ENCODE peak calls at places on chromosomes 16 and 17, in seven cellular contexts. O is neural crest cell, M is brain microvascular endothelial cell, S is PC-9, R is GM13976, X is fibroblast of pulmonary artery, P is uterus. L is an unnamed sample.

GRCh38 chr16:87780385-87780989 is 14.7 kb upstream of the KLHDC4 start:
- DNase-seq in P (no peak), X (peak), R (peak), M (peak), O (no peak), S (no peak), L (peak)

GRCh38 chr17:53932386-53932785 is 109.7 kb downstream of the KIF2B start:
- DNase-seq in R (no peak), P (no peak), M (no peak), X (no peak), O (no peak), S (no peak), L (no peak)

GRCh38 chr17:37701424-37702020 is 43.3 kb downstream of the HNF1B start:
- DNase-seq in R (peak), X (peak), M (no peak), S (no peak), P (no peak), O (peak), L (peak)

GRCh38 chr16:47565454-47565853 is 104.3 kb downstream of the PHKB start:
- DNase-seq in S (no peak), X (peak), R (no peak), O (no peak), M (peak), P (no peak), L (peak)

GRCh38 chr16:22380529-22380928 is 6.1 kb upstream of the CDR2 start:
- DNase-seq in R (no peak), X (no peak), P (no peak), M (no peak), O (no peak), S (no peak), L (peak)

GRCh38 chr17:49252148-49252682 is 21.6 kb upstream of the PHOSPHO1 start:
- DNase-seq in O (no peak), S (no peak), P (no peak), M (peak), R (no peak), X (peak), L (peak)

GRCh38 chr17:74519951-74520553 is 11.2 kb downstream of the CD300LB start:
- DNase-seq in M (no peak), O (no peak), S (no peak), P (no peak), R (no peak), X (no peak), L (no peak)

GRCh38 chr17:57902117-57902799 is 52.4 kb upstream of the MRPS23 start:
- DNase-seq in X (no peak), P (no peak), S (no peak), R (peak), M (no peak), O (no peak), L (no peak)

GRCh38 chr17:63780507-63780906 is 6.5 kb downstream of the DDX42 start:
- DNase-seq in X (peak), O (no peak), S (peak), R (no peak), P (no peak), M (no peak), L (peak)

GRCh38 chr16:19502395-19503131 is 19.3 kb downstream of the GDE1 start:
- DNase-seq in S (peak), P (peak), X (peak), O (peak), R (peak), M (peak), L (peak)

GRCh38 chr17:78910885-78911284 is 7.9 kb upstream of the CEP295NL start:
- DNase-seq in R (no peak), M (no peak), O (no peak), X (no peak), S (no peak), P (no peak), L (no peak)

GRCh38 chr17:45228985-45229517 is 7.4 kb downstream of the FMNL1 start:
- DNase-seq in O (no peak), S (peak), M (peak), P (peak), R (peak), X (peak), L (peak)

GRCh38 chr16:87203060-87203656 is 114.0 kb downstream of the C16orf95 start:
- DNase-seq in R (peak), P (no peak), S (peak), O (peak), M (peak), X (peak), L (peak)

GRCh38 chr17:77593081-77593480 is 365.4 kb upstream of the TNRC6C start:
- DNase-seq in X (no peak), M (no peak), P (no peak), S (no peak), O (no peak), R (no peak), L (no peak)

GRCh38 chr16:57997528-57998265 is 2.8 kb downstream of the ZNF319 start:
- DNase-seq in S (no peak), M (no peak), R (no peak), O (no peak), P (no peak), X (no peak), L (no peak)

GRCh38 chr17:76200354-76200753 is 39.9 kb downstream of the RNF157 start:
- DNase-seq in O (no peak), P (no peak), M (no peak), X (no peak), R (no peak), S (no peak), L (no peak)

GRCh38 chr16:68417711-68418301 is 30.5 kb downstream of the SMPD3 start:
- DNase-seq in R (peak), X (no peak), O (no peak), M (no peak), P (peak), S (peak), L (peak)

DNA sequence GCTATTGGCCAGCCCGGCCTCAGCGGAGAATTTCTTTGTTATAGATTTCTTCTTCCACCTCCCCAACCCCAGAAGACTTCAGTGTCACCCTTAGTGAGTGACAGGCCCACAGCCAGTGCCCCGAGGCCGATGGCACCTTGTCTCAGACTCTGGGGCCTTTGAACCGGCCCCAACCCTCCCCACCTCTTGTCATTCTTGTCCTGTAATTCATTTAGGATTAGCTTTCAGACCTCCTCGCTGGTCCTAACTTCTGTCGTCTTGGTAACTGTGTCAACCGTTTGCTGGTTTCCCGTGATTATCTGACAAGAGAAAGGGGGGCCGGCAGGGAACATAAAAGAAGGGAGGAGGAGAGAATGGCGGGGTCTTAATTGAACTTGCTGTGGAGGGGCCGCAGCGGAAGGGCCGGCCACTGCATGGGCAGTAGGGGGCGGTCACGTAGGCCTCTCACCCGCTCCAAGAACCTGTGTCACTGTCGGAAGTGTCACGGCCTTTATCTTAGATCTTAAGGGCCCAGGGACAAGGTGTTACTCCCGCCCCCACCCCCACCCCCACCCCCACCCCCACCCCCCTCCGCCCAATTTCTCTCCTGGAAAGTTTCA is 46.5 kb upstream of the GSE1 start:
- DNase-seq in M (no peak), X (no peak), P (no peak), S (no peak), O (peak), R (no peak), L (no peak)
- TF ChIP-seq CTCF in M (no peak), X (no peak), P (no peak), S (no peak), O (peak), R (no peak), L (no peak)

GRCh38 chr16:88940196-88941050 is 36.6 kb downstream of the CBFA2T3 start:
- DNase-seq in R (peak), M (no peak), O (no peak), S (no peak), P (no peak), X (no peak), L (no peak)

GRCh38 chr16:88943131-88943664 is 33.8 kb downstream of the CBFA2T3 start:
- DNase-seq in P (no peak), M (no peak), O (no peak), S (no peak), X (no peak), R (no peak), L (no peak)

GRCh38 chr16:88941051-88941932 is 35.7 kb downstream of the CBFA2T3 start:
- DNase-seq in X (no peak), O (no peak), S (peak), M (no peak), P (no peak), R (peak), L (no peak)

GRCh38 chr16:88943741-88944140 is 33.3 kb downstream of the CBFA2T3 start:
- DNase-seq in R (no peak), S (no peak), P (no peak), O (no peak), M (no peak), X (no peak), L (no peak)

GRCh38 chr16:88941933-88942909 is 34.8 kb downstream of the CBFA2T3 start:
- DNase-seq in S (peak), X (peak), O (peak), R (peak), M (no peak), P (no peak), L (peak)
- TF ChIP-seq CTCF in S (peak), X (peak), O (peak), R (peak), M (peak), P (peak), L (peak)

GRCh38 chr16:1218930-1219611 is 6.0 kb downstream of the TPSG1 start:
- DNase-seq in R (no peak), M (no peak), O (no peak), P (no peak), X (no peak), S (no peak), L (no peak)

GRCh38 chr16:1216296-1216619 is 8.8 kb downstream of the TPSG1 start:
- DNase-seq in S (no peak), M (no peak), R (no peak), O (no peak), X (no peak), P (no peak), L (no peak)

GRCh38 chr16:1218061-1218929 is 6.8 kb downstream of the TPSG1 start:
- DNase-seq in M (no peak), R (no peak), O (no peak), S (no peak), X (no peak), P (no peak), L (no peak)

GRCh38 chr16:1216681-1217400 is 8.2 kb downstream of the TPSG1 start:
- DNase-seq in S (no peak), M (no peak), R (no peak), X (no peak), O (no peak), P (no peak), L (no peak)

GRCh38 chr16:1217526-1217925 is 7.5 kb downstream of the TPSG1 start:
- DNase-seq in S (no peak), O (no peak), P (no peak), M (no peak), R (no peak), X (no peak), L (no peak)
- TF ChIP-seq CTCF in S (no peak), O (no peak), P (no peak), M (no peak), R (no peak), X (no peak), L (no peak)

GRCh38 chr16:30896890-30897730 is 696 bp downstream of the CTF1 start:
- DNase-seq in S (peak), R (peak), P (peak), M (peak), X (peak), O (peak), L (peak)

GRCh38 chr16:30894540-30895368 is 877 bp upstream of the BCL7C start:
- DNase-seq in R (no peak), O (no peak), S (no peak), M (no peak), X (peak), P (no peak), L (no peak)

GRCh38 chr16:30896203-30896889 is at the start of gene CTF1:
- DNase-seq in M (peak), S (peak), P (peak), R (no peak), X (peak), O (peak), L (peak)

GRCh38 chr16:30893744-30894539 is at the start of gene BCL7C:
- DNase-seq in M (peak), P (peak), S (peak), X (peak), R (peak), O (peak), L (peak)

GRCh38 chr16:30895592-30896202 is 717 bp upstream of the CTF1 start:
- DNase-seq in M (no peak), O (no peak), P (no peak), S (no peak), R (no peak), X (peak), L (no peak)
- TF ChIP-seq CTCF in M (no peak), O (no peak), P (no peak), S (no peak), R (no peak), X (no peak), L (no peak)

DNA sequence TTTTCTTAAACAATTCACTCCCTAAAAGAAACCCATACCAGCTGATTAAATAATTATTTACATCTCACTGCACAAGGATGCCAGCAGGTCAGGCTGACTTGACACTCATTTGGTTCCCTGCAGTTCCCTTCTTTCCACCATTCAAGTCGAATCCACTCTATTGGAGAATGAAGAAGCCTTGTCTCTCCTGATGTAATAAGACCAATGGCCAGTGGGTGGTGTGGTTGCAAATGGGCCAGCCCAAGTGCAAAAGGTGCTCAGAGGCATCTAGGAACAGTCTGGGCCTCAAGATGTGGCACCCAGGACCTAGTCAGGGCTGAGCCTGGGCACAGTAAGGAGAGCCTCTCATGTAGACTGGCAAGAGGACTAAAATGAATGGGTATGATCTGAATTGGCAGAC is 9.3 kb downstream of the C16orf78 start:
- DNase-seq in M (no peak), P (no peak), R (no peak), X (no peak), S (no peak), O (peak), L (no peak)
- TF ChIP-seq CTCF in M (no peak), P (no peak), R (peak), X (no peak), S (no peak), O (peak), L (peak)

GRCh38 chr16:55091213-55091870 is 160.7 kb downstream of the IRX5 start:
- DNase-seq in O (no peak), S (no peak), R (no peak), M (no peak), X (no peak), P (no peak), L (no peak)
- TF ChIP-seq CTCF in O (no peak), S (no peak), R (no peak), M (no peak), X (no peak), P (no peak), L (no peak)

GRCh38 chr17:39952665-39953470 is 9.9 kb upstream of the GSDMA start:
- DNase-seq in O (peak), X (peak), R (peak), M (peak), S (peak), P (peak), L (peak)
- TF ChIP-seq CTCF in O (no peak), X (no peak), R (no peak), M (no peak), S (no peak), P (no peak), L (no peak)

DNA sequence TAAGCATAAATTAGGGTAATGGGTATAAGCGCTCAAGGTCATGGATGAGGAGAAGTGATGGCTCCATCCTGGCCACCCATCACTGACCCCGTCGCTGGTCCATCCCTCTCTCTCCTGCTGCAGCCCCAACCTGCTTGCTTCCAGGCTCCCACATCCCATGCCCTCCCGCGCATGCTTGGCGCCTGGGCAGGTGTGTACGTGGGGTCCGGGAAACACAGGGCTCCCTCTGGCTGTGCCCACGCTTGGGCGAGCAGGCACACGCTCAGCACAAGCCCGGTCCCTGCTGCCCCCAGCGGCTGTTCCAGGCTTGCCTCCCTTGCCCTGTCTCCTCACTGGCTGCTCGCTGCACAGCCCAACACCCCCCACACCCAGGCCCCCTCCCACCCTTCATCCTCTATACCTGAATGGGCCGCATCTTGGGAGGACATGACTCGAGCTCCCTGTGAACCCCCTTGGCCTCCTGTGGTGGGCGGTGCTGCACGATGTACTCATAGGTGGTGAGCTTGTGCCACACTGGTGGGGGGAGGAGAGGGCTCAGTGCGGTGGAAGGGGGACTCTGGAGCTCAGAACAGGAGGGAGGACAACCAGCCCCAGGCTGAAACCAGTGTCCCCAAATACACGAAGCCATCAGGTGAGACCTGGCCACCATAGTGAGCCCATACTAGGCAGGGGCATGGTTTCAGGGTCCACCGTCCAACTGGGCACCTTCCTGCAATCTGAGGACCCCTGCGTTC is 4.7 kb upstream of the TPPP3 start:
- DNase-seq in X (no peak), P (no peak), R (no peak), S (no peak), M (no peak), O (no peak), L (no peak)
- TF ChIP-seq CTCF in X (no peak), P (no peak), R (no peak), S (no peak), M (no peak), O (no peak), L (no peak)

DNA sequence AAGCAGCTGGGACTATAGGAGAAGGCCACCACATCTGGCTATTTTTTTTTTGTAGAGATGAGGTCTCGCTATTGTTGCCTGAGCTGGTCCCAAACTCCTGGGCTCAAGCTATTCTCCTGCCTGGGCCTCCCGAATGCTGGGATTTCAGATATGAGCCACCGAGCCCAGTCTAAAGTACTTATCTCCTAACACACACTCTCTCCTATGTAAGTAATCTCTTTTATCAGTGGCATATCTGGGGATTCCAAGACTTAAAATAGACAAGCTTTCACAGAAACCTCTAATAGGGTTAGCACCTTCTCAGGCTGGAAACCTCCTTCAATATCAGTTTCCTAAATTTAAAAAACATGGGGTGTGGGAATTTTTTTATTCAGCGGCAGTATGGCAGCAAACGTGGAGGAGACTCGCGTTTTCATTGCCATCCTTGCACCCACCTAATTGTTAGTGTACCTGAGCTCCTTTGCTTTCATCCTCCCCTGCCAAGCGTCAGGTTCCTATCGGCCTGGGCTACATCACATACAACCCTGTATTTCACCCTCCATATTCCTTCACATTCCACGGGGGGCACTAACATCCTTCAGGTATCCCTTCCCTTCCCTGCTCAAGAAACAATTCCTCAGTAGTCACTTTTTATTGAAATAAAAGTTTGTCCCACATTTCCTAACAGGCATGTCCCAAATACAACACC is 1.1 kb downstream of the EZH1 start:
- DNase-seq in M (no peak), S (no peak), X (peak), O (no peak), R (no peak), P (no peak), L (no peak)
- TF ChIP-seq CTCF in M (peak), S (peak), X (peak), O (peak), R (no peak), P (peak), L (peak)